ENCODE peak calls at places on chromosomes 13 and 19, in ten cellular contexts. W is activated CD4-positive, CD25-positive, alpha-beta regulatory T cell treated with anti-CD3 and anti-CD28 coated beads, Interleukin-2, amount 50 U/mL, for 16 hours; A is AML-193; K is GM18507; F is foreskin melanocyte; O is skeletal muscle cell; T is SW480; R is ELR; Y is astrocyte of the cerebellum; E is hippocampal formation. U is an unnamed sample.

GRCh38 chr13:53411443-53411842 is 382.8 kb downstream of the OLFM4 start:
- DNase-seq in F (no peak), R (no peak), O (no peak), E (no peak), A (no peak), K (no peak), W (no peak), Y (no peak), T (no peak), U (no peak)

GRCh38 chr13:50081106-50081898 is 66.1 kb downstream of the KCNRG start:
- DNase-seq in T (peak; percentile 59), Y (no peak), A (peak; percentile 53), K (no peak), R (peak; percentile 53), O (no peak), W (peak; percentile 23), F (no peak), E (peak; percentile 30), U (peak; percentile 89)

GRCh38 chr19:43469160-43469480 is 3.7 kb upstream of the LYPD3 start:
- DNase-seq in Y (no peak), F (peak; percentile 56), T (peak; percentile 75), A (no peak), W (no peak), O (no peak), E (no peak), K (no peak), R (no peak), U (no peak)

GRCh38 chr19:32874605-32875004 is 5.0 kb upstream of the SLC7A9 start:
- DNase-seq in K (no peak), E (no peak), A (no peak), T (no peak), O (no peak), F (no peak), R (no peak), W (no peak), Y (no peak), U (peak; percentile 54)

GRCh38 chr13:33994198-33994597 is 176.2 kb downstream of the RFC3 start:
- DNase-seq in T (no peak), W (no peak), R (no peak), A (no peak), O (no peak), E (no peak), Y (no peak), K (no peak), F (no peak), U (no peak)

GRCh38 chr13:59494560-59494970 is 669.2 kb downstream of the DIAPH3 start:
- DNase-seq in K (no peak), F (no peak), E (no peak), A (no peak), T (no peak), O (peak; percentile 75), W (no peak), Y (peak; percentile 88), R (peak; percentile 1), U (no peak)

GRCh38 chr13:91079190-91079589 is 268.3 kb upstream of the MIR17HG start:
- DNase-seq in Y (no peak), E (no peak), K (no peak), A (no peak), W (no peak), O (no peak), T (no peak), R (no peak), F (no peak), U (no peak)

GRCh38 chr19:940591-941291 is 14.9 kb downstream of the ARID3A start:
- DNase-seq in E (peak; percentile 47), F (peak; percentile 56), R (no peak), K (no peak), T (peak; percentile 76), Y (no peak), A (peak; percentile 43), O (no peak), W (peak; percentile 42), U (peak; percentile 92)

GRCh38 chr19:28823338-28823961 is 389.5 kb downstream of the UQCRFS1 start:
- DNase-seq in F (no peak), K (no peak), A (no peak), W (no peak), O (no peak), E (no peak), Y (no peak), R (peak; percentile 2), T (no peak), U (no peak)

GRCh38 chr13:34201050-34201913 is 383.3 kb downstream of the RFC3 start:
- DNase-seq in T (no peak), R (peak; percentile 11), K (no peak), A (no peak), Y (no peak), W (no peak), F (no peak), O (peak; percentile 44), E (no peak), U (no peak)

GRCh38 chr19:2186071-2186846 is 22.5 kb downstream of the DOT1L start:
- DNase-seq in K (no peak), R (no peak), W (no peak), F (no peak), Y (peak; percentile 91), T (no peak), E (no peak), O (peak; percentile 76), A (no peak), U (peak; percentile 97)

GRCh38 chr13:77752512-77753069 is 55.1 kb downstream of the SLAIN1 start:
- DNase-seq in Y (no peak), A (no peak), T (no peak), K (no peak), O (no peak), E (no peak), W (no peak), R (no peak), F (no peak), U (no peak)

GRCh38 chr19:3771906-3772450 is at the start of gene RAX2:
- DNase-seq in E (no peak), Y (no peak), R (no peak), F (no peak), K (no peak), A (no peak), O (no peak), W (no peak), T (no peak), U (no peak)

GRCh38 chr13:37598572-37598971 is at the start of gene POSTN:
- DNase-seq in A (no peak), O (no peak), R (no peak), F (no peak), Y (no peak), K (no peak), W (no peak), T (no peak), E (no peak), U (no peak)

GRCh38 chr13:48778551-48779088 is 124.9 kb downstream of the CYSLTR2 start:
- DNase-seq in T (peak; percentile 16), Y (no peak), R (peak; percentile 30), E (no peak), O (no peak), K (no peak), A (no peak), W (no peak), F (peak; percentile 46), U (no peak)

GRCh38 chr19:32464279-32464678 is 58.7 kb downstream of the DPY19L3 start:
- DNase-seq in W (no peak), T (peak; percentile 57), O (no peak), Y (no peak), E (no peak), K (no peak), A (peak; percentile 38), R (peak; percentile 38), F (no peak), U (no peak)

GRCh38 chr13:80052286-80052685 is 288.6 kb downstream of the SPRY2 start:
- DNase-seq in T (no peak), A (no peak), E (no peak), R (no peak), W (no peak), O (no peak), Y (no peak), K (no peak), F (no peak), U (no peak)

GRCh38 chr13:59452189-59452588 is 711.5 kb downstream of the DIAPH3 start:
- DNase-seq in O (no peak), K (no peak), W (no peak), A (peak; percentile 88), T (no peak), E (no peak), F (no peak), R (no peak), Y (no peak), U (no peak)

GRCh38 chr13:64446372-64446771 is 2783.8 kb downstream of the PCDH9 start:
- DNase-seq in T (peak; percentile 3), F (no peak), A (peak; percentile 41), K (no peak), W (no peak), O (no peak), Y (no peak), R (peak; percentile 45), E (no peak), U (no peak)

GRCh38 chr13:21894091-21894490 is 223.2 kb downstream of the FGF9 start:
- DNase-seq in W (no peak), A (no peak), O (no peak), F (no peak), E (no peak), Y (no peak), R (no peak), K (no peak), T (no peak), U (no peak)

GRCh38 chr13:40116008-40116407 is 460.5 kb downstream of the COG6 start:
- DNase-seq in R (peak; percentile 84), O (peak; percentile 49), K (peak; percentile 17), W (peak; percentile 37), E (no peak), A (no peak), Y (peak; percentile 26), T (peak; percentile 92), F (peak; percentile 78), U (no peak)

GRCh38 chr19:18385675-18386542 is at the start of gene GDF15:
- DNase-seq in E (no peak), Y (peak; percentile 40), F (peak; percentile 92), T (peak; percentile 91), K (no peak), O (peak; percentile 81), R (peak; percentile 46), A (no peak), W (no peak), U (peak; percentile 89)

GRCh38 chr19:13154241-13154778 is 4.1 kb downstream of the IER2 start:
- DNase-seq in Y (peak; percentile 69), T (peak; percentile 84), W (no peak), R (peak; percentile 95), F (peak; percentile 71), K (no peak), A (peak; percentile 62), O (peak; percentile 85), E (no peak), U (peak; percentile 99)

GRCh38 chr13:78187781-78188180 is 269.1 kb upstream of the EDNRB start:
- DNase-seq in E (no peak), W (no peak), F (no peak), K (no peak), Y (no peak), T (no peak), R (no peak), O (no peak), A (no peak), U (no peak)

GRCh38 chr13:59829690-59830089 is 334.0 kb downstream of the DIAPH3 start:
- DNase-seq in F (peak; percentile 44), A (no peak), O (no peak), E (no peak), K (no peak), W (no peak), T (no peak), Y (no peak), R (no peak), U (no peak)

GRCh38 chr13:110323986-110324749 is 17.1 kb downstream of the COL4A2 start:
- DNase-seq in K (no peak), O (no peak), R (no peak), F (no peak), W (no peak), A (no peak), T (no peak), Y (no peak), E (no peak), U (no peak)

GRCh38 chr13:71412231-71412630 is 454.8 kb downstream of the DACH1 start:
- DNase-seq in F (peak; percentile 64), A (no peak), R (peak; percentile 21), T (no peak), K (no peak), O (no peak), Y (peak; percentile 20), W (no peak), E (no peak), U (no peak)

GRCh38 chr13:25992076-25992475 is 59.7 kb downstream of the SHISA2 start:
- DNase-seq in Y (no peak), R (no peak), E (no peak), A (no peak), F (peak; percentile 41), T (no peak), W (no peak), K (no peak), O (no peak), U (no peak)